ENCODE peak calls at places on chromosomes 13 and 19, in five cellular contexts. K is IMR-90, J is uterus, L is Peyer's patch, Z is A549. W is an unnamed sample.

GRCh38 chr19:36436531-36436930 is 18.1 kb upstream of the ZFP82 start:
- DNase-seq in K (no peak), J (no peak), L (no peak), Z (peak; percentile 38), W (no peak)

GRCh38 chr13:100633461-100633860 is 41.1 kb downstream of the TMTC4 start:
- DNase-seq in K (peak; percentile 96), J (no peak), L (no peak), Z (peak; percentile 56), W (no peak)

GRCh38 chr13:52984881-52985363 is 43.7 kb upstream of the OLFM4 start:
- DNase-seq in K (no peak), J (no peak), L (no peak), Z (no peak), W (no peak)

GRCh38 chr19:45613926-45614725 is 12.1 kb upstream of the GPR4 start:
- DNase-seq in K (peak; percentile 93), J (no peak), L (no peak), Z (peak; percentile 89), W (no peak)

GRCh38 chr19:15452111-15453047 is 2.6 kb upstream of the WIZ start:
- DNase-seq in K (peak; percentile 58), J (peak; percentile 91), L (peak; percentile 44), Z (peak; percentile 86), W (peak; percentile 92)

GRCh38 chr13:53250272-53250875 is 221.8 kb downstream of the OLFM4 start:
- DNase-seq in K (peak; percentile 72), J (no peak), L (no peak), Z (peak; percentile 65), W (no peak)

GRCh38 chr19:33302974-33303790 is 848 bp upstream of the CEBPA start:
- DNase-seq in K (peak; percentile 41), J (peak; percentile 64), L (no peak), Z (peak; percentile 73), W (no peak)

GRCh38 chr13:105471683-105472082 is 1063.8 kb downstream of the EFNB2 start:
- DNase-seq in K (peak; percentile 17), J (no peak), L (no peak), Z (no peak), W (no peak)

GRCh38 chr13:42275098-42275471 is 3.1 kb downstream of the AKAP11 start:
- DNase-seq in K (no peak), J (no peak), L (peak; percentile 33), Z (no peak), W (no peak)

GRCh38 chr13:36428083-36428482 is 4.2 kb upstream of the CCNA1 start:
- DNase-seq in K (no peak), J (no peak), L (no peak), Z (peak; percentile 27), W (no peak)

GRCh38 chr19:13841339-13842293 is 35.3 kb upstream of the NANOS3 start:
- DNase-seq in K (no peak), J (peak; percentile 65), L (no peak), Z (peak; percentile 53), W (peak; percentile 89)

GRCh38 chr19:17159466-17160393 is 55.4 kb upstream of the USE1 start:
- DNase-seq in K (peak; percentile 6), J (no peak), L (no peak), Z (no peak), W (no peak)

DNA sequence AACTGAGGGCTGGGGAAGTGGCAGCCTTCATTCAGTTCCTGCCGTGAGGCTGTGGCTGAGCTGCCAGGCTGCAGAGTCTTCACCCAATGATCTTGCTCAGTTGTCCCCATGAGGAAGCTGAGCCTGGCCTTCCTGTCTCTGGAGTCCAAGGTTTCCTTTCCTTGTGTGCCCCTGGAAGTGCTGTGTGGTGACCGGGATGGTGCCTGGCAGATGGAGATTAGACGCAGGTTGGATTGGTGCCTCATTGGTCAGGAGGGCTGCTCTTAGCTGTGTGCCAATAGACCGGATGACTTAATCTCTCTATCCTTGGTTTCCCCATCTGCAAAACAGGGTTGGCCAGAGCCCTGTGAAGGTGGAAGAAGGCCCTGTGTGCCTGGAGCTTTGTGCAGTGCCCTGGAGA is 24.6 kb downstream of the DNM2 start:
- DNase-seq in K (no peak), J (no peak), L (no peak), Z (no peak), W (no peak)
- TF ChIP-seq POLR2A in K (no peak), J (no peak), L (peak; percentile 74), Z (no peak), W (no peak)

GRCh38 chr13:79528356-79528755 is 47.4 kb downstream of the NDFIP2 start:
- DNase-seq in K (peak; percentile 25), J (no peak), L (no peak), Z (no peak), W (no peak)
- H3K27ac ChIP-seq in K (no peak overlapping the region), J (no peak overlapping the region), L (no peak overlapping the region), Z (no peak overlapping the region), W (no peak overlapping the region)

GRCh38 chr19:47274891-47275865 is 493 bp downstream of the INAFM1 start:
- DNase-seq in K (no peak), J (peak; percentile 62), L (no peak), Z (no peak), W (no peak)

GRCh38 chr19:47272448-47273312 is 2.0 kb upstream of the INAFM1 start:
- DNase-seq in K (no peak), J (no peak), L (peak; percentile 39), Z (no peak), W (no peak)

GRCh38 chr19:47274071-47274890 is at the start of gene INAFM1:
- DNase-seq in K (peak; percentile 86), J (peak; percentile 98), L (peak; percentile 100), Z (peak; percentile 98), W (peak; percentile 99)

GRCh38 chr19:47271949-47272348 is 2.7 kb upstream of the INAFM1 start:
- DNase-seq in K (no peak), J (no peak), L (no peak), Z (no peak), W (no peak)

DNA sequence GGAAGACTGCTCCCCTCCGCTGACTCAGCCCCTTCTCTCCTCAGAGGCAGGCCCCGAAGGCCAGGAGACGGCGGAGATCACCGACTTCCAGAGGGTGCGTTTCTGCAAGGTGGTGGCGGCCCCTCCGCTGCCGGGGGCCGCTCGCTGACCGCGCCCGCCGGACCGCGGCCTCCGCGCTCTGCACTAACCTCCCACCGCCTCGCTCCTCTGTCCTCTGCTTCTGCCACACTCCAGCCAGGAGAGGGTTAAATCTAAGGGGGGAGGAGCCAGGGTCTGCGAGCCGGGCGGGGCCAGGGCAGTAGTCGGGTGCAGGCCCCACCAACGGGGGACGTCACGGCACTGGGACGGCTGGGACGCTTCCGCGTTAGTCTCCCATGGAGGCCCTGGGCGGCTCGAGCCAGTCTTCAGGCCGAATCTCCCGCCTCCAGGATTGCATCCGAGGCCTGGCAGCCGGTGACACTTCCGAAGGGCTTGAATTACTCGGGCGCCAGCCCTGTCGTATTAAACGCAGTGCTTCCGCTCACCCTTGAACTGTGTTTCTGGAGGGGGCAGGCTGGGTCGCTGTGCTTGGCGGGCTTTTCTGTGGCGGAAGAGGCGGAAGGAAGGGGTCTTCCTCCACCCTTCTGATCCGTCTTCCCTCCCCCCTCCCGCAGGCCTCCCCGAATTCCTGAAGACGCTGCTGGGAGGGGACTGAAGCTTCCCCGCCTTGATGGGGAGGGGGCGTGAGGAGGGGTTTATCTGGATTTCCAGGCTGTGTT is 1.2 kb upstream of the INAFM1 start:
- DNase-seq in K (peak; percentile 90), J (peak; percentile 93), L (peak; percentile 91), Z (peak; percentile 96), W (peak; percentile 98)
- TF ChIP-seq POLR2A in K (peak; percentile 84), J (peak; percentile 77), L (peak; percentile 84), Z (peak; percentile 41), W (peak; percentile 82)

GRCh38 chr13:45184693-45185092 is 16.2 kb downstream of the KCTD4 start:
- DNase-seq in K (no peak), J (no peak), L (peak; percentile 20), Z (no peak), W (no peak)
- H3K27ac ChIP-seq in K (no peak overlapping the region), J (no peak overlapping the region), L (no peak overlapping the region), Z (no peak overlapping the region), W (no peak overlapping the region)

GRCh38 chr19:19498255-19498991 is 16.9 kb downstream of the TSSK6 start:
- DNase-seq in K (no peak), J (no peak), L (no peak), Z (no peak), W (no peak)
- TF ChIP-seq POLR2A in K (no peak), J (no peak), L (no peak), Z (no peak), W (no peak)

DNA sequence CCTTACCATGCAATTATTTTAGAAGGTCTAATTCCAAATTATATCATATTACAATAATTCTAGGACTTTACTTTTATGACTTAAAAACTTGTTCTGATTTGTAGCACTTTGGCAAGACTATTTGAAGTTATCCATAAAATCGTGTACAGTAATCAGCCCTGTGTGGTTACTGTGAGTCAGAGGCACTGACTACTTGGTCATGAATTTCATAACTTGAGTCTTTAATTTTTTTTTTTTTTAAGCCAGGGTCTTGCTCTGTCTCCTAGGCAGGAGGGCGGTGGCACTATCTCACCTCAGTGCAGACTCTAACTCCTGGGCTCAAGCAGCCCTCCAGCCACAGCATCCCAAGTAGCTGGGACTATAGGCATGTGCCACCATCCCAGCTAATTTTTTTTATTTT is 1319.2 kb upstream of the SLC10A2 start:
- DNase-seq in K (peak; percentile 56), J (no peak), L (no peak), Z (no peak), W (no peak)
- H3K27ac ChIP-seq in K (no peak overlapping the region), J (no peak overlapping the region), L (no peak overlapping the region), Z (no peak overlapping the region), W (no peak overlapping the region)

GRCh38 chr19:993831-994393 is 6.3 kb upstream of the GRIN3B start:
- DNase-seq in K (no peak), J (no peak), L (no peak), Z (no peak), W (no peak)
- TF ChIP-seq POLR2A in K (no peak), J (no peak), L (no peak), Z (no peak), W (no peak)

GRCh38 chr19:792361-792885 is 4.8 kb upstream of the PTBP1 start:
- DNase-seq in K (no peak), J (no peak), L (no peak), Z (no peak), W (no peak)
- H3K27ac ChIP-seq in K (no peak overlapping the region), J (no peak overlapping the region), L (no peak overlapping the region), Z (peak overlapping the region; percentile 93), W (no peak overlapping the region)

GRCh38 chr19:8209965-8210659 is 942 bp downstream of the CERS4 start:
- DNase-seq in K (no peak), J (no peak), L (no peak), Z (no peak), W (no peak)
- TF ChIP-seq POLR2A in K (no peak), J (no peak), L (no peak), Z (no peak), W (no peak)

GRCh38 chr13:98332222-98332621 is 155.2 kb upstream of the RNF113B start:
- DNase-seq in K (no peak), J (no peak), L (no peak), Z (no peak), W (no peak)
- H3K27ac ChIP-seq in K (no peak overlapping the region), J (no peak overlapping the region), L (no peak overlapping the region), Z (no peak overlapping the region), W (no peak overlapping the region)

W was measured in suprapubic skin.